ENCODE peak calls at places on chromosomes 7 and 10, in four cellular contexts. L is WTC11, B is GM12878, D is K562. K is an unnamed sample.

GRCh38 chr10:113626809-113627370 is 37.0 kb downstream of the NRAP start:
- DNase-seq in L (no peak), B (no peak), D (no peak), K (no peak)

GRCh38 chr7:33444501-33444900 is 315.1 kb downstream of the BBS9 start:
- DNase-seq in L (no peak), B (no peak), D (no peak), K (no peak)

GRCh38 chr7:118079369-118079768 is 104.6 kb upstream of the LSM8 start:
- DNase-seq in L (no peak), B (no peak), D (no peak), K (no peak)

GRCh38 chr10:77977016-77977415 is 50.5 kb upstream of the DLG5 start:
- DNase-seq in L (no peak), B (no peak), D (no peak), K (no peak)

GRCh38 chr7:147079083-147079482 is 962.5 kb downstream of the CNTNAP2 start:
- DNase-seq in L (peak), B (no peak), D (no peak), K (no peak)

GRCh38 chr10:80612261-80612660 is 74.6 kb downstream of the SH2D4B start:
- DNase-seq in L (no peak), B (no peak), D (no peak), K (no peak)

GRCh38 chr7:133053321-133053891 is 28.5 kb downstream of the CHCHD3 start:
- DNase-seq in L (no peak), B (no peak), D (no peak), K (no peak)

GRCh38 chr7:36014961-36015360 is 138.1 kb upstream of the EEPD1 start:
- DNase-seq in L (no peak), B (no peak), D (no peak), K (no peak)

GRCh38 chr10:125231813-125232475 is 71.6 kb upstream of the CTBP2 start:
- DNase-seq in L (no peak), B (no peak), D (no peak), K (no peak)

GRCh38 chr10:100506596-100507356 is 12.9 kb downstream of the SEC31B start:
- DNase-seq in L (no peak), B (no peak), D (no peak), K (no peak)

GRCh38 chr10:103451091-103451801 is 924 bp downstream of the CALHM2 start:
- DNase-seq in L (no peak), B (no peak), D (peak), K (no peak)

GRCh38 chr7:128406147-128406985 is 3.4 kb downstream of the IMPDH1 start:
- DNase-seq in L (peak), B (no peak), D (peak), K (no peak)

GRCh38 chr7:38973760-38974159 is 3.9 kb upstream of the POU6F2 start:
- DNase-seq in L (no peak), B (no peak), D (peak), K (no peak)

GRCh38 chr7:38978474-38978873 is 765 bp downstream of the POU6F2 start:
- DNase-seq in L (no peak), B (no peak), D (no peak), K (no peak)

GRCh38 chr7:38975944-38976392 is 1.7 kb upstream of the POU6F2 start:
- DNase-seq in L (peak), B (no peak), D (no peak), K (no peak)

DNA sequence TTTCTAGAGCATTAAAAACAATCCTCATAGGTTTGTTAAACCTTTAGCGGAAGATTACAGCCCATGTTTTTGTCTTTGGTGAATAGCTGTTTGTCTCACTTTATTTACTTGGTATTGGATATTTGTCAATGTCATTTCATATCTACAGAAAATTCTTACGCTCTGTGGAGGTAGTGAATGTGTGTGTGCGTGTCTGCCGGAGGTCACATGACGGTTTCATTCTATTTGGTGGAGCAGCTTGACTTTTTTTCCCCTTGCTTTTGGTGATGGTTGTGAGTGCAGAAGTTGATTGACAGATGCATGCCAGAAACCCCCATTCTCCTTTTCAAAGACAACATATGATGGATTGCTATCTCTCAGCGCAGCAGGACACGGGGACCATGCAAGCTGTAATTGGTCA is at the start of gene POU6F2:
- DNase-seq in L (no peak), B (no peak), D (no peak), K (no peak)
- TF ChIP-seq ATF3 in L (no peak), B (no peak), D (no peak), K (no peak)

DNA sequence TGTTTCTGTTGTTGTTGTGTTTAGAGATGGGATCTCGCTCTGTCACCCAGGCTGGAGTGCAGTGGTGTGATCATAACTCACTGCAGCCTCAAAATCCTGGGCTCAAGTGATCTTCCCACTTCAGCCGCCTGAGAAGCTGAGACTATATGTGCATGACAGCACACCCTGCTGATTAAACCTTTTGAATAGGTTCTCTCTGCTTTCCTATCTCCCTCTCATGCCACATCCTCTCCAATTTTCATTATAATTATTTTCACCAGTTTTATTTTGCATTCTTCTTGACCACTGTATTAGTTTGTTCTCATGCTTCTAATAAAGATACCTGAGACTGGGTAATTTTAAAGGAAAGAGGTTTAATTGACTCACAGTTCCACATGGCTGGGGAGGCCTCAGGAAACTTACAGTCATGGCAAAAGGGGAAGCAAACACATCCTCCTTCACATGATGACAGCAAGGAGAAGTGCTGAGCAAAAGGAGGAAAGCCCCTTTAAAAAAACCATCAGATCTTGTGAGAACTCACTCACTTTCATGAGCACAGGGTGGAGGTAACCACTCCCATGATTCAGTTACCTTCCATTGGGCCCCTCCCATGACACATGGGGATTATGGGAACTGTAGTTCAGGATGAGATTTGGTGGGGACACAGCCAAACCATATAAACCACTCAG is 12.9 kb downstream of the AGK start:
- DNase-seq in L (peak), B (peak), D (peak), K (no peak)
- TF ChIP-seq CREB1 in L (no peak), B (no peak), D (no peak), K (no peak)

DNA sequence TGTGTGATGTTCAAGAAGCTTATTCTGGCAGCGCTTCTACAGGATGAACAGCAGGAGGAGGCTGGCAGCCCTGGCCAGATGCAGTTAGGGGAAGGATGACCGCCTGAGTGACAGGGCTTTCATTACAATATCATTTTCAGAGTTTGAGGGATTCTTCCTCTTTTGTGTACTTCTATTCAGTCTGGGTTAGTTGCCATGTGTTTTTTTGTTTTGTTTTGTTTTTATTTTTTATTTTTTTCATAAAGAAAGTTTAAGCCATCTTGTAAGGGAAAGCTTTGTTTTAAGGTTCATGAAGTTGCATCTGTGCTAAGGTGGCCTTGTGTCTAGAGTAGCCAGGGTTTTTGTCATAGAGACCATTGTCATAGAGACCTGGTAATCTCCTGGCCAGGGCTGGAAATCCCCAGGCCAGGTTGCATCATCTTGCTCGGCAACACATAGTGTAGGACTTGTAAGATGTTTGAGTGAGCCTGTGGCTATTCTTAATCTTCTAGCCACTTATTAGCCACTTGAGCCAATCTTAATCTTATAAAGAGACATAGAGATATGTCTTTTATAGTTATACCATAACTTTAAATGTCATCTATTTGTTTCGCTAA is 230.5 kb upstream of the TMEM229A start:
- DNase-seq in L (peak), B (peak), D (peak), K (no peak)
- TF ChIP-seq ATF3 in L (no peak), B (peak), D (no peak), K (no peak)

GRCh38 chr7:96558530-96558929 is 151.1 kb downstream of the SEM1 start:
- DNase-seq in L (no peak), B (no peak), D (no peak), K (no peak)

GRCh38 chr7:96561892-96562291 is 147.8 kb downstream of the SEM1 start:
- DNase-seq in L (no peak), B (no peak), D (no peak), K (no peak)

GRCh38 chr7:96563409-96563808 is 146.2 kb downstream of the SEM1 start:
- DNase-seq in L (no peak), B (no peak), D (no peak), K (no peak)

GRCh38 chr7:96562966-96563365 is 146.7 kb downstream of the SEM1 start:
- DNase-seq in L (no peak), B (no peak), D (no peak), K (no peak)
- TF ChIP-seq CREB1 in L (no peak), B (no peak), D (no peak), K (no peak)